ENCODE peak calls at places on chromosome 6, in five cellular contexts. Y is H9, Z is neuronal stem cell, I is H1, Q is mesenchymal stem cell. E is an unnamed sample.

GRCh38 chr6:15026832-15027231 is 219.0 kb upstream of the JARID2 start:
- DNase-seq in Y (no peak), Z (no peak), I (no peak), Q (peak; percentile 79), E (peak; percentile 30)

GRCh38 chr6:157726892-157727628 is 96.0 kb upstream of the SNX9 start:
- DNase-seq in Y (no peak), Z (no peak), I (no peak), Q (no peak), E (no peak)

GRCh38 chr6:100880149-100880900 is 804 bp downstream of the ASCC3 start:
- DNase-seq in Y (no peak), Z (no peak), I (no peak), Q (peak; percentile 40), E (no peak)

GRCh38 chr6:46954819-46955520 is 33.2 kb upstream of the ADGRF5 start:
- DNase-seq in Y (peak; percentile 36), Z (no peak), I (no peak), Q (no peak), E (peak; percentile 25)

GRCh38 chr6:152309648-152310047 is 327.5 kb downstream of the SYNE1 start:
- DNase-seq in Y (peak; percentile 34), Z (no peak), I (no peak), Q (no peak), E (peak; percentile 90)

GRCh38 chr6:31396422-31397152 is 6.8 kb upstream of the MICA start:
- DNase-seq in Y (peak; percentile 72), Z (peak; percentile 65), I (no peak), Q (peak; percentile 81), E (peak; percentile 93)

GRCh38 chr6:63465750-63466149 is 106.5 kb upstream of the LOC128125822 start:
- DNase-seq in Y (no peak), Z (no peak), I (no peak), Q (no peak), E (no peak)

GRCh38 chr6:115898246-115898645 is 162.4 kb downstream of the FRK start:
- DNase-seq in Y (no peak), Z (no peak), I (no peak), Q (no peak), E (no peak)

GRCh38 chr6:123619156-123619555 is 17.6 kb downstream of the TRDN start:
- DNase-seq in Y (no peak), Z (no peak), I (no peak), Q (no peak), E (peak; percentile 47)

GRCh38 chr6:28907394-28907793 is 16.4 kb downstream of the TRIM27 start:
- DNase-seq in Y (no peak), Z (no peak), I (no peak), Q (peak; percentile 57), E (peak; percentile 38)

GRCh38 chr6:107670792-107671199 is 153.3 kb downstream of the SCML4 start:
- DNase-seq in Y (no peak), Z (no peak), I (no peak), Q (peak; percentile 63), E (peak; percentile 21)

DNA sequence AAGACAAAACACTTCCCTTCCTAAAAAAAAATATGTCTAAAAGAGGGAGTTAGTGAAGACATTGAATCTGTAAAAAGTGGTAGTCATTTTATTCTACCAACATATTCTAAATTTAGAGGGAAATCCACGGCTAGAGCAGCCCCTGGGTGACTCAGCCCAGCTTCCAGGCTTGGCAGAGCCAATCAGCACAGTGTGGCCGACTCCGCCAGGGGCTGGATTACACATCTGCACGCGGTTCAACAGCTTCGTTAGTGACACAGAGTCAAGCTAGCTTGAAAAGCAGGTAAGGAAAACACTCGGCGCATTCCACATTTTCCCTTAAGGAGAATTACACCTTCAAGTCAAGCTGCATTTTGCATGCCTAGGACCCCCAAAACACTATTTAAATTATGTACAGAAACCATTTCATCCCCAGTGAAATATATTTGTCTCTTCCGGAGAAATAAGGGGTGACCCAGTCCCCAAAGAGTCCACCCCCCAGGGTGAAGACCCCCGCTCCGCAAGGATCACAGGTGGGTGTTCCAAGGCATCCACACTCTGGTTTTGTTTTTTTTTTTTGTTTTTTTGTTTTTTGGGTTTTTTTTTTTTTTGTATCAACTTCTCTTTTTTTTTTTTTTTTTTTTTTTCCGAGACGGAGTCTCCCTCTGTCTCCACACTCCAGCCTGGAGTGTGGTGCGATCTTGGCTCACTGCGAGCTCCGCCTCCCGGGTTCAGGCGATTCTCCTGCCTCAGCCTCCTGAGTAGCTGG is 58.4 kb upstream of the ARID1B start:
- DNase-seq in Y (peak; percentile 33), Z (no peak), I (no peak), Q (peak; percentile 53), E (peak; percentile 98)
- H3K27ac ChIP-seq in Y (no peak overlapping the region), Z (no peak overlapping the region), I (no peak overlapping the region), Q (no peak overlapping the region), E (peak overlapping the region; percentile 71)

GRCh38 chr6:133992992-133993682 is 40.1 kb downstream of the TBPL1 start:
- DNase-seq in Y (no peak), Z (no peak), I (no peak), Q (no peak), E (no peak)
- H4K8ac ChIP-seq in Y (no peak overlapping the region), Z (no peak overlapping the region), I (no peak overlapping the region), Q (no peak overlapping the region), E (no peak overlapping the region)

GRCh38 chr6:142848969-142849368 is 96.0 kb downstream of the HIVEP2 start:
- DNase-seq in Y (no peak), Z (no peak), I (no peak), Q (no peak), E (no peak)

GRCh38 chr6:142851601-142852000 is 93.4 kb downstream of the HIVEP2 start:
- DNase-seq in Y (no peak), Z (no peak), I (no peak), Q (no peak), E (no peak)

GRCh38 chr6:142853244-142854180 is 91.5 kb downstream of the HIVEP2 start:
- DNase-seq in Y (no peak), Z (no peak), I (no peak), Q (peak; percentile 63), E (peak; percentile 67)

GRCh38 chr6:142848156-142848555 is 96.8 kb downstream of the HIVEP2 start:
- DNase-seq in Y (no peak), Z (no peak), I (no peak), Q (no peak), E (no peak)

DNA sequence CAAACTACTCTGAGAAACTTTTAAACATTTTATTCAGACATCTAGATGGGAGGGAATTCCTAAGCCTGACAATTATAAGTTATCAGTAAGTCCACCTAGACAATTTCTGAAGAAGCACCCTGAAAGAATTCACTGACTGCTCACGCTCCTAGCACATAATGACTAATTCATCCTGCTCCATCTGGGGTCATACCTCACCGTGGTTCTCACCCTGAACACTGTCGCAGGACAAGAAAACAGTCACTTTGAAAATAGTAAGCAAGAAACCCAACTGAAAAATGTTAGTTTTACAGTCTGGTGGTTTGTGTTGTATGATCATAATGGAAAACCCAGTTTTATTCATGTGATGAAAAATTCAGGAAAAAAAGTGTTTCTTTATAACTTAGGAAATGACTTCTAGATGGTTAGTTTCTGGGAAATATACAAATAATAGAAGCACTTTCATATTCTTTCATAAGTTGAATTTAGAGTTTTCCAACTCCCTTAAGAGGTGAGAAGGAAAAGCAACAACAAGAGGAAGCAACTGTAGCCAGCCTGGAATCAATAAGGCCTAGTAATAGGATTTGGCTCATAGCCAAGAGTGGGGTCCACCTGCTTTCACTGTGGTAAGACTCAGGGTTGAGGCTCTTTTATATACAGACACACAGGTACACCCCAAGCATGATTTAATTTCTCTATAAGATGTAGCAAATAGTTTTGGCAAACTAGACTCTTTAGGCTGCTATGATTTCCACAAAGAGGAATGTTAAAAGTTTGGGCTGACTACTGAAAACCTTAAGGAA is 94.1 kb downstream of the HIVEP2 start:
- DNase-seq in Y (no peak), Z (no peak), I (no peak), Q (peak; percentile 65), E (no peak)
- H2BK12ac ChIP-seq in Y (no peak overlapping the region), Z (no peak overlapping the region), I (no peak overlapping the region), Q (no peak overlapping the region), E (no peak overlapping the region)

GRCh38 chr6:163287626-163288025 is 126.9 kb upstream of the QKI start:
- DNase-seq in Y (no peak), Z (no peak), I (no peak), Q (no peak), E (no peak)

GRCh38 chr6:163290545-163291274 is 123.8 kb upstream of the QKI start:
- DNase-seq in Y (no peak), Z (no peak), I (no peak), Q (no peak), E (no peak)

GRCh38 chr6:163289445-163289844 is 125.1 kb upstream of the QKI start:
- DNase-seq in Y (no peak), Z (no peak), I (no peak), Q (no peak), E (no peak)

GRCh38 chr6:163288066-163288465 is 126.5 kb upstream of the QKI start:
- DNase-seq in Y (no peak), Z (no peak), I (no peak), Q (no peak), E (peak; percentile 77)

GRCh38 chr6:163288915-163289314 is 125.6 kb upstream of the QKI start:
- DNase-seq in Y (no peak), Z (no peak), I (no peak), Q (no peak), E (no peak)
- H3K27ac ChIP-seq in Y (no peak overlapping the region), Z (no peak overlapping the region), I (no peak overlapping the region), Q (no peak overlapping the region), E (no peak overlapping the region)

DNA sequence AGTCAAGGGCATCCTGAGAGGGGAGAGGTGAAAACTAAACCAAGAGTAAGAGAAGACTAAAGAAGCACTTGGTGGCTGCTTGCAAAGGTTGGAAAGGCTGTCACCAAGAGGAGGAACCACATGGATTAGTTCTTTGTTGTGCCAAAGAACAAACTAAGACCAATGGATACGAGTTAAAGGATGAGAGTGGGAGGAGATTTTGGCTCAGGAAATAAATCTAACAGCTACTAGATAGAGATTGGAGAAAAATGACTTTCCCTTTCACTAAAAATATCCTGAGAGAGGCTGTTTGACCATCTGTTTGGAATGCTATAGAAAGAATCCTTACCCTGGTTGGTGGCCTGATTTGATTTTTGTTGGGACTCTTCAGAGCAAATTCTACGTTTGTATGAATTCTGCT is 54.9 kb upstream of the RBM24 start:
- DNase-seq in Y (no peak), Z (no peak), I (no peak), Q (no peak), E (no peak)
- H4K8ac ChIP-seq in Y (no peak overlapping the region), Z (no peak overlapping the region), I (no peak overlapping the region), Q (no peak overlapping the region), E (no peak overlapping the region)

GRCh38 chr6:1618305-1619105 is 8.8 kb downstream of the FOXC1 start:
- DNase-seq in Y (no peak), Z (no peak), I (no peak), Q (no peak), E (peak; percentile 43)
- H2BK12ac ChIP-seq in Y (no peak overlapping the region), Z (no peak overlapping the region), I (no peak overlapping the region), Q (no peak overlapping the region), E (no peak overlapping the region)

GRCh38 chr6:3913958-3914337 is 64.8 kb downstream of the FAM50B start:
- DNase-seq in Y (no peak), Z (no peak), I (no peak), Q (peak; percentile 26), E (no peak)
- H3K27ac ChIP-seq in Y (no peak overlapping the region), Z (no peak overlapping the region), I (no peak overlapping the region), Q (no peak overlapping the region), E (no peak overlapping the region)

GRCh38 chr6:136587527-136587926 is 37.3 kb upstream of the MAP7 start:
- DNase-seq in Y (no peak), Z (no peak), I (no peak), Q (peak; percentile 31), E (peak; percentile 57)
- H4K8ac ChIP-seq in Y (no peak overlapping the region), Z (no peak overlapping the region), I (no peak overlapping the region), Q (peak overlapping the region; percentile 61), E (no peak overlapping the region)

E was measured in trophoblast cell.